ENCODE peak calls at places on chromosomes 3 and 15, in six cellular contexts. W is NT2/D1; T is CD8-positive, alpha-beta T cell; O is psoas muscle; B is Caco-2; G is Peyer's patch. M is an unnamed sample.
A peak's percentile ranks its signal among the peaks of the same experiment; 100 is the strongest.

GRCh38 chr15:50182233-50183013 is 427 bp downstream of the SLC27A2 start:
- DNase-seq in W (no peak), T (no peak), O (no peak), B (no peak), G (peak; percentile 79), M (no peak)

GRCh38 chr3:36542186-36542585 is 161.9 kb downstream of the STAC start:
- DNase-seq in W (no peak), T (no peak), O (no peak), B (no peak), G (no peak), M (no peak)

GRCh38 chr3:64351713-64352595 is 126.7 kb upstream of the PRICKLE2 start:
- DNase-seq in W (no peak), T (no peak), O (no peak), B (peak; percentile 53), G (no peak), M (no peak)

GRCh38 chr15:50813865-50814264 is 48.4 kb upstream of the SPPL2A start:
- DNase-seq in W (no peak), T (no peak), O (no peak), B (no peak), G (no peak), M (no peak)

GRCh38 chr3:172258616-172259015 is 189.6 kb downstream of the GHSR start:
- DNase-seq in W (no peak), T (no peak), O (no peak), B (no peak), G (no peak), M (no peak)

GRCh38 chr3:138479355-138479964 is 45.0 kb downstream of the ESYT3 start:
- DNase-seq in W (peak; percentile 56), T (no peak), O (no peak), B (no peak), G (no peak), M (peak; percentile 76)

GRCh38 chr15:66894363-66894762 is 171.0 kb upstream of the SMAD3 start:
- DNase-seq in W (no peak), T (no peak), O (no peak), B (no peak), G (no peak), M (no peak)

GRCh38 chr15:39248204-39248603 is 332.7 kb upstream of the THBS1 start:
- DNase-seq in W (no peak), T (no peak), O (no peak), B (no peak), G (no peak), M (no peak)

GRCh38 chr15:71278989-71279756 is 163.9 kb downstream of the THSD4 start:
- DNase-seq in W (no peak), T (no peak), O (peak; percentile 37), B (peak; percentile 54), G (peak; percentile 71), M (no peak)

GRCh38 chr3:23094890-23095462 is 108.2 kb upstream of the UBE2E2 start:
- DNase-seq in W (no peak), T (no peak), O (no peak), B (no peak), G (no peak), M (no peak)

GRCh38 chr3:125416235-125416634 is 41.1 kb upstream of the ZNF148 start:
- DNase-seq in W (no peak), T (no peak), O (no peak), B (no peak), G (no peak), M (no peak)

GRCh38 chr15:40240619-40241304 is 1.9 kb downstream of the PAK6 start:
- DNase-seq in W (no peak), T (no peak), O (no peak), B (no peak), G (peak; percentile 42), M (peak; percentile 61)

DNA sequence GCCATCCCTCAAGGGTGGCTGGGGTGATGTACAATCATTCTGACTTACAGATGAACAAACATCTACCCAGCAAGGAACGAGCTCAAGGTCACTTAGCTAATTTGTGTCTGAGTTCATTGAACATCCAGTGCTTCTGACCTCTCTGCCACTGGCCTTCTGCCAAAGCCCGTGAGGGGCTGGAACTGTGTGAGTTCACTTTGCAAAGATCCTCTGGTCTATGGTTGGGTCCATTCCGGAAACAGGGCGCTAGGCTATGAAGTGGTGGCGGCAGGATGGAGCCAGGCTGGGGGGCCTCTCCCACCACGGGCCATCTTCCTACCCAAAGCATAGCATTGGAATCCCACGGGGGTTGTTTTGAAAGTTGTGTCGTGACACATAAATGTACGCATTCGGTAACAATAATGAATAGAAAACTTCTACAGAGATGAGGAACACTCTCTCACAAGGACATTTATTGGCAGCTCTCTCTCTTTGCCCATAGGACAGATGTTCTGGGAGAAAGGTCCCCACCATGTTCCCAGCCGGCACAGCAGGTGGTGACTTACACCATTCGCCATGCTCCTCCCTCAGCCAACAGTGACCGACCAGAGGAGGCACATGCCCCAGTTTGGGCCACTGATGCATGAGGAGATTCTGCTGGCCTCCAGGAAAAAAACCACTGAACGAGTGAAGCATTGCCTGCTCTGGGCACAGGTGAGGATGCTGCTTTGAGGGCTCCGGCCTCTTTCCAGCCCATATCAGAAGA is 214.7 kb upstream of the CHRNA7 start:
- DNase-seq in W (no peak), T (no peak), O (no peak), B (no peak), G (no peak), M (no peak)
- H3K4me3 ChIP-seq in W (no peak overlapping the region), T (no peak overlapping the region), O (no peak overlapping the region), B (no peak overlapping the region), G (no peak overlapping the region), M (no peak overlapping the region)

GRCh38 chr3:46944191-46944590 is 32.4 kb downstream of the CCDC12 start:
- DNase-seq in W (no peak), T (no peak), O (no peak), B (peak; percentile 61), G (no peak), M (no peak)
- H3K36me3 ChIP-seq in W (peaks cover 66% of the 10 kb centered on the region), T (peaks cover 16% of the 10 kb centered on the region), O (no peaks in the 10 kb centered on the region), B (peaks cover 7% of the 10 kb centered on the region), G (no peaks in the 10 kb centered on the region), M (peaks cover 10% of the 10 kb centered on the region)

DNA sequence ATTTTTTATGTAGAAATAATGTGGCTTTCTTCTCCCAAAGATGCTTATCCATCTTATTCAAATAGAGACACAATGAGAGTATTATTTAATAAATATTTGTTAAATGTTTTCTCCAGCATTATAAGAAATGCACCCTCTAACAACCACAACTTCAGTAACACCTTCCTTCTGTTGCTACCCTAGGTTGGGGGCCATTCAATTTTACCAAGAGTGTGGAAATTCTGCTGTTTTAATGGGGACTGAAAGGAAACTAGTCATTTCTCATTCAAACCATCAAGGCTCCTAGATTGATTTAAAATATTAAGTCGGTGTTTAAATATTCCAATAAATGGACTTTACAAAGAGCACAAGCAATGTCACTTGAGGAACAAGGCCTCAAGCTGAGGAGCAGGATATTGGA is 7.6 kb downstream of the ONECUT1 start:
- DNase-seq in W (no peak), T (no peak), O (no peak), B (no peak), G (no peak), M (no peak)
- H3K27me3 ChIP-seq in W (no peaks in the 10 kb centered on the region), T (peaks cover 28% of the 10 kb centered on the region), O (peaks cover 94% of the 10 kb centered on the region), B (no peaks in the 10 kb centered on the region), G (peaks cover 50% of the 10 kb centered on the region), M (peaks cover 48% of the 10 kb centered on the region)

GRCh38 chr3:173584093-173584833 is 186.7 kb downstream of the NLGN1 start:
- DNase-seq in W (peak; percentile 56), T (no peak), O (no peak), B (no peak), G (no peak), M (peak; percentile 37)
- H3K4me3 ChIP-seq in W (peak overlapping the region; percentile 36), T (no peak overlapping the region), O (peak overlapping the region; percentile 60), B (no peak overlapping the region), G (peak overlapping the region; percentile 31), M (peak overlapping the region; percentile 52)